ENCODE peak calls at places on chromosomes 13 and 19, in seven cellular contexts. W, D, A, G, N, L and E are unnamed samples. For H3K36me3 and H3K27me3, the result is how much of the 10 kb centered on the place peaks cover.

GRCh38 chr13:50745542-50745941 is 98.0 kb downstream of the DLEU7 start:
- DNase-seq in N (no peak), W (no peak), D (no peak), A (no peak), L (no peak), G (no peak), E (no peak)

GRCh38 chr13:29859971-29860370 is 9.6 kb upstream of the UBL3 start:
- DNase-seq in L (no peak), A (no peak), W (no peak), N (no peak), G (no peak), D (no peak), E (no peak)

GRCh38 chr19:51333836-51334460 is 8.0 kb downstream of the VSIG10L start:
- DNase-seq in N (no peak), G (no peak), W (no peak), L (no peak), D (no peak), A (no peak), E (no peak)

GRCh38 chr13:74920945-74921725 is 560.8 kb downstream of the TBC1D4 start:
- DNase-seq in A (no peak), D (no peak), N (no peak), G (no peak), W (no peak), L (no peak), E (peak)

GRCh38 chr19:6063576-6063961 is 46.7 kb downstream of the RFX2 start:
- DNase-seq in N (no peak), D (no peak), L (no peak), G (no peak), A (no peak), W (no peak), E (no peak)

GRCh38 chr19:46202872-46203860 is 26.4 kb upstream of the IGFL1 start:
- DNase-seq in W (no peak), N (no peak), L (no peak), G (no peak), A (no peak), D (no peak), E (no peak)

GRCh38 chr19:33438016-33438671 is 64.6 kb downstream of the CEBPG start:
- DNase-seq in D (no peak), L (peak), G (no peak), N (no peak), W (no peak), A (no peak), E (no peak)

GRCh38 chr13:49749852-49750251 is 42.6 kb downstream of the KPNA3 start:
- DNase-seq in G (no peak), L (no peak), W (no peak), A (no peak), D (no peak), N (no peak), E (no peak)

GRCh38 chr13:113999618-113999910 is 25.7 kb upstream of the C13orf46 start:
- DNase-seq in W (no peak), D (no peak), A (no peak), L (no peak), N (no peak), G (no peak), E (no peak)

GRCh38 chr19:5102520-5102919 is 133.6 kb downstream of the KDM4B start:
- DNase-seq in A (no peak), W (no peak), G (no peak), L (no peak), N (no peak), D (no peak), E (no peak)

GRCh38 chr19:19278315-19278714 is 5.2 kb upstream of the TM6SF2 start:
- DNase-seq in N (no peak), L (no peak), W (no peak), G (no peak), A (no peak), D (no peak), E (no peak)
- H3K36me3 ChIP-seq in N (under half), L (half or more), W (under half), G (under half), A (under half), D (half or more), E (under half)

DNA sequence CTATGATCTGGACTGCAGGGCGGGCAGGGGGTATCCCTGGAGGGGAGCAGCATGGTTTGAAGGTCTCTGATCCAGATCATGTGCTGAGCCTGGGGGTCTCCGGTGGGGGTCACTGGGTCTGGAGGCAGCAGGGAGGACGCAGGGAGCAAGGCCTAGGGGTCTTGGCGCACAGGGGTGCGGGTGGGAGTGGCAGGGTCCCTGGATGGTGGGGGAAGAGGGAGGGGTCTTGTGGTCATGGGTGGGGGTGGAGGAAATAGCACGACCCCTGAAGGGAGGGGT is 1.9 kb downstream of the BTBD2 start:
- DNase-seq in L (no peak), N (no peak), A (no peak), D (no peak), W (no peak), G (no peak), E (no peak)
- TF ChIP-seq CTCF in L (no peak), N (no peak), A (no peak), D (no peak), W (no peak), G (no peak), E (no peak)

GRCh38 chr19:18784786-18785120 is 6.4 kb downstream of the COMP start:
- DNase-seq in L (no peak), G (no peak), A (no peak), D (no peak), W (no peak), N (no peak), E (no peak)
- H3K27me3 ChIP-seq in L (half or more), G (half or more), A (half or more), D (under half), W (under half), N (half or more), E (under half)

DNA sequence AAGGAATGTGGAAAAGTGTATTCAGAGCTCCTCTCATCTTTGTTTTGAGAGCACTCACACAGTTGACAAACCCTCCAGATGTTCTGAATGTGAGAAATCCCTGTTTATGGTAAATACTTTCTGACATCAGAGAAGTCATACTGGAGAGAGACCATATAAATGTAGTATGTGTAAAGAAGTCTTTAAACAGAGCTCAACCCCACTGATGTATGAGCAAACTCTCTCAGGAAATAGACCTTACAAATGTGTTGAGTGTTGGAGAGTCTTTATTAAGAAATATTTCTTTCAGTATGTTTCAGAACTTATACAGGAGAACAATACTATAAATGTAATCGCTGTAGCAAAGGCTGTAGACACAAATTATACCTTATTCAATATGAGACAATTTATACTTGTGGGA is 15.7 kb upstream of the ZNF329 start:
- DNase-seq in A (no peak), G (no peak), W (no peak), L (no peak), N (no peak), D (no peak), E (no peak)
- H3K36me3 ChIP-seq in A (under half), G (under half), W (under half), L (under half), N (under half), D (under half), E (under half)

GRCh38 chr13:112443191-112444000 is 67.2 kb downstream of the SPACA7 start:
- DNase-seq in G (peak), A (peak), L (no peak), W (no peak), D (no peak), N (peak), E (no peak)
- TF ChIP-seq CTCF in G (peak), A (peak), L (no peak), W (no peak), D (no peak), N (peak), E (peak)

GRCh38 chr13:96782186-96782585 is 212.1 kb downstream of the OXGR1 start:
- DNase-seq in G (no peak), N (no peak), L (no peak), D (no peak), W (no peak), A (no peak), E (no peak)

GRCh38 chr13:96781141-96781540 is 213.1 kb downstream of the OXGR1 start:
- DNase-seq in A (no peak), N (no peak), L (peak), G (no peak), W (no peak), D (peak), E (no peak)

GRCh38 chr13:96780105-96780504 is 214.2 kb downstream of the OXGR1 start:
- DNase-seq in A (no peak), W (no peak), N (no peak), L (no peak), G (no peak), D (no peak), E (no peak)

GRCh38 chr13:96779691-96780090 is 214.6 kb downstream of the OXGR1 start:
- DNase-seq in L (no peak), A (no peak), N (no peak), D (no peak), W (no peak), G (no peak), E (no peak)
- H3K27me3 ChIP-seq in L (under half), A (under half), N (under half), D (under half), W (under half), G (under half), E (under half)